ENCODE peak calls at places on chromosomes 6 and 20, in six cellular contexts. A, I, L, H, T and M are unnamed samples.
A peak's percentile ranks its signal among the peaks of the same experiment; 100 is the strongest.

GRCh38 chr20:40868568-40869223 is 159.9 kb upstream of the TOP1 start:
- DNase-seq in A (peak; percentile 81), I (no peak), L (peak; percentile 14), H (no peak), T (peak; percentile 51), M (no peak)

GRCh38 chr6:169266746-169267629 is 13.3 kb upstream of the THBS2 start:
- DNase-seq in A (no peak), I (no peak), L (no peak), H (no peak), T (peak; percentile 41), M (no peak)

GRCh38 chr6:42729731-42730130 is 7.3 kb upstream of the PRPH2 start:
- DNase-seq in A (peak; percentile 48), I (no peak), L (no peak), H (no peak), T (peak; percentile 65), M (no peak)

GRCh38 chr6:54238407-54238806 is 69.8 kb upstream of the TINAG start:
- DNase-seq in A (peak; percentile 26), I (no peak), L (no peak), H (no peak), T (peak; percentile 19), M (no peak)

GRCh38 chr6:62059898-62060297 is 226.1 kb downstream of the KHDRBS2 start:
- DNase-seq in A (no peak), I (no peak), L (no peak), H (no peak), T (no peak), M (no peak)

GRCh38 chr6:135870722-135871121 is 19.2 kb downstream of the PDE7B start:
- DNase-seq in A (peak; percentile 51), I (no peak), L (no peak), H (no peak), T (peak; percentile 68), M (no peak)

GRCh38 chr6:3229566-3230274 is 2.3 kb upstream of the TUBB2B start:
- DNase-seq in A (no peak), I (peak; percentile 81), L (peak; percentile 54), H (no peak), T (no peak), M (peak; percentile 68)

GRCh38 chr20:59027746-59028320 is 4.3 kb downstream of the ATP5F1E start:
- DNase-seq in A (peak; percentile 84), I (no peak), L (no peak), H (no peak), T (peak; percentile 81), M (no peak)

GRCh38 chr6:56758120-56758519 is 115.4 kb upstream of the DST start:
- DNase-seq in A (no peak), I (no peak), L (no peak), H (no peak), T (no peak), M (no peak)

GRCh38 chr20:20887593-20888272 is 175.3 kb upstream of the RALGAPA2 start:
- DNase-seq in A (no peak), I (peak; percentile 68), L (no peak), H (no peak), T (no peak), M (no peak)

GRCh38 chr6:85360794-85361642 is 88.9 kb upstream of the NT5E start:
- DNase-seq in A (peak; percentile 97), I (no peak), L (no peak), H (peak; percentile 18), T (peak; percentile 93), M (no peak)

GRCh38 chr20:49894073-49894470 is 21.3 kb downstream of the SPATA2 start:
- DNase-seq in A (no peak), I (no peak), L (no peak), H (no peak), T (no peak), M (no peak)

GRCh38 chr6:13836170-13836569 is 21.8 kb upstream of the MCUR1 start:
- DNase-seq in A (no peak), I (no peak), L (no peak), H (no peak), T (no peak), M (no peak)

GRCh38 chr6:127298475-127298874 is 31.8 kb downstream of the RNF146 start:
- DNase-seq in A (no peak), I (no peak), L (no peak), H (no peak), T (no peak), M (no peak)

GRCh38 chr20:48283470-48284110 is 498.3 kb upstream of the SULF2 start:
- DNase-seq in A (peak; percentile 99), I (no peak), L (peak; percentile 62), H (no peak), T (peak; percentile 52), M (no peak)

GRCh38 chr6:131555992-131556391 is 17.0 kb upstream of the ARG1 start:
- DNase-seq in A (no peak), I (no peak), L (no peak), H (no peak), T (no peak), M (no peak)

GRCh38 chr6:43926644-43927524 is 156.9 kb downstream of the VEGFA start:
- DNase-seq in A (peak; percentile 90), I (peak; percentile 64), L (no peak), H (peak; percentile 98), T (peak; percentile 96), M (peak; percentile 87)

GRCh38 chr20:49765413-49765736 is 47.3 kb upstream of the SLC9A8 start:
- DNase-seq in A (no peak), I (no peak), L (no peak), H (no peak), T (no peak), M (no peak)

GRCh38 chr20:45969712-45970634 is 2.0 kb downstream of the ZNF335 start:
- DNase-seq in A (peak; percentile 45), I (peak; percentile 83), L (peak; percentile 13), H (peak; percentile 85), T (peak; percentile 58), M (peak; percentile 93)

GRCh38 chr20:58708246-58708931 is 15.8 kb downstream of the NPEPL1 start:
- DNase-seq in A (no peak), I (no peak), L (no peak), H (peak; percentile 0), T (no peak), M (no peak)

GRCh38 chr20:63072231-63072791 is 65.5 kb upstream of the BHLHE23 start:
- DNase-seq in A (no peak), I (no peak), L (no peak), H (no peak), T (no peak), M (no peak)

GRCh38 chr20:61436674-61437279 is 184.7 kb downstream of the CDH4 start:
- DNase-seq in A (peak; percentile 96), I (no peak), L (peak; percentile 36), H (no peak), T (peak; percentile 46), M (no peak)

GRCh38 chr20:47686545-47686944 is 98.7 kb downstream of the SULF2 start:
- DNase-seq in A (peak; percentile 96), I (no peak), L (peak; percentile 18), H (no peak), T (peak; percentile 82), M (no peak)

GRCh38 chr6:157974967-157975366 is 6.7 kb upstream of the SYNJ2 start:
- DNase-seq in A (no peak), I (no peak), L (no peak), H (no peak), T (no peak), M (no peak)

GRCh38 chr6:158564243-158565121 is 4.6 kb downstream of the TMEM181 start:
- DNase-seq in A (no peak), I (no peak), L (no peak), H (no peak), T (no peak), M (no peak)

GRCh38 chr6:165967768-165968408 is 199.8 kb downstream of the TBXT start:
- DNase-seq in A (no peak), I (no peak), L (no peak), H (no peak), T (peak; percentile 40), M (no peak)

GRCh38 chr6:161109366-161109765 is 117.8 kb downstream of the MAP3K4 start:
- DNase-seq in A (no peak), I (no peak), L (no peak), H (no peak), T (no peak), M (no peak)

GRCh38 chr6:43865947-43866346 is 95.9 kb downstream of the VEGFA start:
- DNase-seq in A (no peak), I (no peak), L (no peak), H (no peak), T (peak; percentile 74), M (peak; percentile 97)

GRCh38 chr6:32854376-32855178 is 585 bp downstream of the PSMB9 start:
- DNase-seq in A (no peak), I (no peak), L (peak; percentile 76), H (peak; percentile 68), T (peak; percentile 31), M (no peak)

GRCh38 chr6:162854734-162855191 is 127.0 kb downstream of the PACRG start:
- DNase-seq in A (peak; percentile 29), I (peak; percentile 20), L (peak; percentile 44), H (no peak), T (no peak), M (peak; percentile 99)

GRCh38 chr20:63208346-63208924 is 7.5 kb downstream of the YTHDF1 start:
- DNase-seq in A (no peak), I (no peak), L (no peak), H (no peak), T (no peak), M (no peak)

GRCh38 chr20:45963059-45964011 is 8.7 kb downstream of the ZNF335 start:
- DNase-seq in A (no peak), I (peak; percentile 55), L (no peak), H (peak; percentile 66), T (peak; percentile 63), M (peak; percentile 85)

GRCh38 chr6:2626381-2626780 is 124.3 kb downstream of the MYLK4 start:
- DNase-seq in A (peak; percentile 98), I (no peak), L (no peak), H (no peak), T (peak; percentile 90), M (no peak)

GRCh38 chr20:41181567-41181966 is 44.2 kb downstream of the PLCG1 start:
- DNase-seq in A (no peak), I (no peak), L (no peak), H (no peak), T (no peak), M (no peak)

GRCh38 chr6:126020305-126021050 is 34.1 kb downstream of the TRMT11 start:
- DNase-seq in A (peak; percentile 45), I (no peak), L (no peak), H (no peak), T (peak; percentile 42), M (no peak)

GRCh38 chr6:170045981-170046667 is 244.8 kb downstream of the DLL1 start:
- DNase-seq in A (no peak), I (no peak), L (no peak), H (no peak), T (no peak), M (no peak)